ENCODE peak calls at places on chromosomes 5 and 9, in six cellular contexts. Y, H, W, F, N and S are unnamed samples. For H3K36me3, the result is how much of the 10 kb centered on the place peaks cover.

GRCh38 chr5:134873494-134873893 is 677 bp upstream of the TXNDC15 start:
- DNase-seq in N (no peak), W (no peak), F (no peak), H (no peak), Y (no peak), S (no peak)

GRCh38 chr5:126492939-126493338 is 69.7 kb downstream of the GRAMD2B start:
- DNase-seq in F (no peak), H (peak), N (no peak), W (no peak), Y (peak), S (no peak)

GRCh38 chr9:116471093-116471906 is 215.8 kb upstream of the TRIM32 start:
- DNase-seq in W (no peak), N (no peak), F (no peak), H (no peak), Y (peak), S (peak)

GRCh38 chr5:149939572-149939971 is 5.0 kb downstream of the PDE6A start:
- DNase-seq in Y (no peak), F (no peak), W (no peak), N (no peak), H (peak), S (no peak)

GRCh38 chr5:149030392-149030791 is 32.5 kb downstream of the SH3TC2 start:
- DNase-seq in N (no peak), Y (no peak), F (no peak), W (no peak), H (peak), S (no peak)

GRCh38 chr9:109414125-109414785 is 83.9 kb downstream of the PTPN3 start:
- DNase-seq in F (no peak), Y (no peak), H (no peak), W (no peak), N (no peak), S (no peak)

GRCh38 chr9:110257097-110257955 is 1.0 kb upstream of the TXN start:
- DNase-seq in N (peak), F (peak), H (no peak), W (peak), Y (peak), S (peak)

GRCh38 chr9:74102702-74103101 is 394.4 kb upstream of the RORB start:
- DNase-seq in N (no peak), W (no peak), F (no peak), H (no peak), Y (no peak), S (no peak)

GRCh38 chr5:88401671-88402070 is 133.0 kb upstream of the TMEM161B start:
- DNase-seq in Y (no peak), F (no peak), H (no peak), N (no peak), W (no peak), S (no peak)

GRCh38 chr9:107105784-107106183 is 177.3 kb upstream of the RAD23B start:
- DNase-seq in N (no peak), F (no peak), Y (no peak), H (no peak), W (no peak), S (no peak)

GRCh38 chr9:130229759-130230158 is 35.8 kb upstream of the HMCN2 start:
- DNase-seq in N (no peak), H (no peak), F (no peak), Y (no peak), W (no peak), S (no peak)
- H3K36me3 ChIP-seq in N (half or more), H (under half), F (under half), Y (under half), W (under half), S (under half)

DNA sequence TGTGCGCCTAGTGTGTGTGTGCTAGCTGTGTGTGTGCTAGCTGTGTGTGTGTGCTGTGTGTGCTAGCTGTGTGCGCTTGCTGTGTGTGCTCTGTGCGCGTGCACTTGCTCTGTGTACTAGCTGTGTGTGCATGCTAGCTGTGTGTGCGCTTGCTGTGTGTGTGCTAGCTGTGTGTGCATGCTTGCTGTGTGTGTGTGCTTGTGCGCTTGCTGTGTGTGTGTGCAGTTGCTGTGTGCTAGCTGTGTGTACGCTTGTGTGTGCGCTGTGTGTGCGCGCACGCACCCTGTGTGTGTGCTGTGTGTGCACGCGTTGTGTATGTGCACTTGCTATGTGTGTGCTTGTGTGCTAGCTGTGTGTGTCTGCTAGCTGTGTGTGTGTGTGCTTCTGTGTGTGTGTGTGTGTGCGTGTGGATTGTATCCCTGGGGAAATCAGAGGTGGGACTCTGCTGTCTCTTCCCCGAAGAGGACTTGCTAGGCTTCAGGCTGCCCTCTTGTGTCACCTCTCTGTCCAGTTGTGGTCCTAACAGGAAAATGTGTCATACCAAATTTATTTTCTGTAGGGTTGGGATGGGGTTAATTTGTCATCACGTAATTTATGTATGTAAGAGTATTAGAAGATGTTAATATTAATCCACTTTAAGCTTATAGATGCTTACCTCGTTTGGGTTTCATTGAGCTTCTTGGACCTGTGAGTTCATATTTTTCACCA is 38.9 kb downstream of the TPPP start:
- DNase-seq in Y (no peak), N (no peak), H (no peak), F (no peak), W (no peak), S (no peak)
- H3K36me3 ChIP-seq in Y (under half), N (under half), H (under half), F (under half), W (under half), S (under half)

GRCh38 chr5:180522350-180522749 is 28.2 kb downstream of the CNOT6 start:
- DNase-seq in H (no peak), N (no peak), W (no peak), F (no peak), Y (no peak), S (no peak)
- H3K36me3 ChIP-seq in H (under half), N (under half), W (under half), F (under half), Y (under half), S (under half)

DNA sequence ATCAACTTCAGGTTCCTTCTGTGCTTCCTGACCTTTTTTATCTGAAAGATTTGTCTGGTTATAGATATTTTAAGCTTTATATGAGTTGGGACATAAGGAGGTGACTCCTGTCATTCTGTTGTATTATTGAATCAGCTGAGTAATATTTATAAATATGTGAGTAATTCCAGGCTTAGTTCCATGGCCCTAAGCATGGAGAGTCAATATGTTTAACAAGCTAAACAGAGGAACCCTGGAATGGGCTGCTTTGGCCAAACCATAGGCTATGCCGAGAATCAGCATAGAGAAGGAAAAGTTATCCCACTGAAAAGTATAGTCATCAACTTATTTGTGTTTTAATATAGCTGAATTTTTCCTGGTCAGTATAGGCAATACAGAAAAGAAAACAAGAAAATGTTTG is 7.2 kb upstream of the EIF4EBP3 start:
- DNase-seq in F (no peak), H (peak), Y (no peak), N (no peak), W (no peak), S (no peak)
- H3K36me3 ChIP-seq in F (under half), H (half or more), Y (under half), N (half or more), W (half or more), S (half or more)

GRCh38 chr5:1437876-1438559 is 7.2 kb downstream of the SLC6A3 start:
- DNase-seq in Y (no peak), F (no peak), W (no peak), N (no peak), H (no peak), S (no peak)
- H3K36me3 ChIP-seq in Y (under half), F (under half), W (under half), N (under half), H (under half), S (under half)

GRCh38 chr9:122227576-122227903 is 1.2 kb downstream of the LHX6 start:
- DNase-seq in W (no peak), Y (no peak), H (peak), F (no peak), N (no peak), S (no peak)
- H3K36me3 ChIP-seq in W (under half), Y (under half), H (under half), F (under half), N (under half), S (under half)

GRCh38 chr5:177528631-177529030 is 11.9 kb upstream of the DDX41 start:
- DNase-seq in N (no peak), F (no peak), H (no peak), W (no peak), Y (no peak), S (no peak)
- H3K36me3 ChIP-seq in N (half or more), F (under half), H (under half), W (half or more), Y (under half), S (half or more)

GRCh38 chr5:72857396-72857795 is 40.9 kb downstream of the TNPO1 start:
- DNase-seq in H (no peak), F (no peak), Y (no peak), N (no peak), W (no peak), S (no peak)
- H3K36me3 ChIP-seq in H (half or more), F (under half), Y (under half), N (half or more), W (half or more), S (half or more)